ENCODE peak calls at places on chromosomes 11 and 22, in four cellular contexts. T, P, W and M are unnamed samples.

GRCh38 chr11:28636566-28636965 is 528.4 kb downstream of the METTL15 start:
- DNase-seq in T (no peak), P (no peak), W (no peak), M (no peak)

GRCh38 chr11:72072348-72072747 is 8.0 kb downstream of the NUMA1 start:
- DNase-seq in T (peak; percentile 78), P (no peak), W (peak; percentile 80), M (peak; percentile 78)

GRCh38 chr11:57224537-57224936 is 12.5 kb downstream of the APLNR start:
- DNase-seq in T (no peak), P (no peak), W (peak; percentile 22), M (peak; percentile 56)

GRCh38 chr11:46916669-46917108 is 1.7 kb downstream of the LRP4 start:
- DNase-seq in T (peak; percentile 85), P (no peak), W (peak; percentile 80), M (peak; percentile 76)

GRCh38 chr22:40422558-40423245 is 52.3 kb downstream of the SGSM3 start:
- DNase-seq in T (no peak), P (no peak), W (no peak), M (no peak)

GRCh38 chr11:115361025-115361424 is 143.2 kb downstream of the CADM1 start:
- DNase-seq in T (no peak), P (no peak), W (no peak), M (no peak)

GRCh38 chr11:130042093-130042591 is 27.6 kb upstream of the APLP2 start:
- DNase-seq in T (peak; percentile 79), P (no peak), W (peak; percentile 97), M (peak; percentile 96)

GRCh38 chr11:12508151-12508740 is 130.9 kb downstream of the PARVA start:
- DNase-seq in T (peak; percentile 89), P (no peak), W (peak; percentile 85), M (peak; percentile 70)

GRCh38 chr22:38135133-38135706 is 24.7 kb upstream of the BAIAP2L2 start:
- DNase-seq in T (peak; percentile 82), P (no peak), W (peak; percentile 85), M (peak; percentile 92)

GRCh38 chr11:62146476-62147200 is 22.8 kb downstream of the INCENP start:
- DNase-seq in T (no peak), P (no peak), W (no peak), M (no peak)